ENCODE peak calls at places on chromosome 11, in four cellular contexts. E, A, Y and O are unnamed samples.
A peak's percentile ranks its signal among the peaks of the same experiment; 100 is the strongest.

GRCh38 chr11:65426839-65427690 is 4.5 kb downstream of the NEAT1 start:
- DNase-seq in E (no peak), A (no peak), Y (peak; percentile 36), O (no peak)

GRCh38 chr11:65900899-65901180 is 652 bp upstream of the FOSL1 start:
- DNase-seq in E (no peak), A (no peak), Y (no peak), O (no peak)

GRCh38 chr11:75673977-75674582 is 5.2 kb upstream of the MAP6 start:
- DNase-seq in E (no peak), A (peak; percentile 15), Y (peak; percentile 78), O (no peak)

GRCh38 chr11:133403900-133404299 is 128.4 kb downstream of the OPCML start:
- DNase-seq in E (peak; percentile 54), A (no peak), Y (no peak), O (no peak)

GRCh38 chr11:45794169-45794568 is 10.8 kb upstream of the SLC35C1 start:
- DNase-seq in E (no peak), A (no peak), Y (no peak), O (no peak)

GRCh38 chr11:95715777-95716241 is 73.8 kb downstream of the FAM76B start:
- DNase-seq in E (no peak), A (peak; percentile 3), Y (no peak), O (peak; percentile 89)

GRCh38 chr11:5291207-5291838 is 10.4 kb downstream of the OR51B4 start:
- DNase-seq in E (no peak), A (peak; percentile 7), Y (peak; percentile 71), O (no peak)

GRCh38 chr11:6656936-6657335 is 1.3 kb upstream of the DCHS1 start:
- DNase-seq in E (no peak), A (no peak), Y (no peak), O (no peak)

GRCh38 chr11:10005955-10006525 is 288.0 kb downstream of the SBF2 start:
- DNase-seq in E (no peak), A (no peak), Y (no peak), O (no peak)

GRCh38 chr11:121323208-121323607 is 30.6 kb downstream of the SC5D start:
- DNase-seq in E (no peak), A (no peak), Y (no peak), O (no peak)

GRCh38 chr11:102680945-102681344 is 24.6 kb downstream of the MMP27 start:
- DNase-seq in E (no peak), A (no peak), Y (no peak), O (no peak)

GRCh38 chr11:30991376-30991775 is 378.2 kb downstream of the DCDC1 start:
- DNase-seq in E (no peak), A (no peak), Y (no peak), O (no peak)

GRCh38 chr11:11239959-11240358 is 113.1 kb downstream of the CSNK2A3 start:
- DNase-seq in E (no peak), A (no peak), Y (no peak), O (no peak)

GRCh38 chr11:123475478-123475877 is 45.4 kb downstream of the GRAMD1B start:
- DNase-seq in E (no peak), A (no peak), Y (no peak), O (no peak)

GRCh38 chr11:102172127-102172848 is 62.0 kb downstream of the YAP1 start:
- DNase-seq in E (no peak), A (no peak), Y (no peak), O (no peak)

GRCh38 chr11:75380716-75381420 is 18.4 kb upstream of the RPS3 start:
- DNase-seq in E (no peak), A (peak; percentile 60), Y (no peak), O (no peak)

GRCh38 chr11:87353904-87354303 is 316.2 kb downstream of the TMEM135 start:
- DNase-seq in E (no peak), A (no peak), Y (no peak), O (no peak)

GRCh38 chr11:102204174-102204573 is 93.9 kb downstream of the YAP1 start:
- DNase-seq in E (no peak), A (no peak), Y (no peak), O (no peak)

GRCh38 chr11:131859811-131860210 is 489.4 kb downstream of the NTM start:
- DNase-seq in E (no peak), A (no peak), Y (no peak), O (no peak)

GRCh38 chr11:8227156-8228152 is 36.2 kb downstream of the LMO1 start:
- DNase-seq in E (no peak), A (no peak), Y (no peak), O (no peak)

GRCh38 chr11:86442827-86443226 is 68.1 kb downstream of the CCDC81 start:
- DNase-seq in E (no peak), A (no peak), Y (no peak), O (no peak)

GRCh38 chr11:102666331-102666957 is 39.1 kb downstream of the MMP27 start:
- DNase-seq in E (no peak), A (peak; percentile 46), Y (peak; percentile 49), O (no peak)

GRCh38 chr11:16891964-16892363 is 122.2 kb downstream of the PLEKHA7 start:
- DNase-seq in E (no peak), A (no peak), Y (no peak), O (no peak)

GRCh38 chr11:28296426-28296825 is 188.2 kb downstream of the METTL15 start:
- DNase-seq in E (no peak), A (no peak), Y (no peak), O (peak; percentile 8)

GRCh38 chr11:67666676-67667489 is 7.5 kb downstream of the ALDH3B2 start:
- DNase-seq in E (no peak), A (no peak), Y (no peak), O (no peak)

GRCh38 chr11:102476812-102477211 is 24.2 kb upstream of the TMEM123 start:
- DNase-seq in E (no peak), A (peak; percentile 95), Y (peak; percentile 43), O (no peak)

GRCh38 chr11:8268530-8269461 is 5.1 kb upstream of the LMO1 start:
- DNase-seq in E (peak; percentile 50), A (no peak), Y (no peak), O (no peak)

GRCh38 chr11:32562839-32563599 is 20.6 kb upstream of the EIF3M start:
- DNase-seq in E (no peak), A (no peak), Y (no peak), O (no peak)

GRCh38 chr11:31643831-31644230 is 134.3 kb downstream of the ELP4 start:
- DNase-seq in E (no peak), A (no peak), Y (no peak), O (no peak)

GRCh38 chr11:2215230-2215560 is 43.6 kb upstream of the TH start:
- DNase-seq in E (no peak), A (no peak), Y (peak; percentile 4), O (no peak)

GRCh38 chr11:62705880-62706831 is 1.1 kb downstream of the BSCL2 start:
- DNase-seq in E (peak; percentile 96), A (peak; percentile 83), Y (peak; percentile 96), O (peak; percentile 50)

GRCh38 chr11:68436985-68437926 is 23.3 kb upstream of the PPP6R3 start:
- DNase-seq in E (no peak), A (no peak), Y (peak; percentile 82), O (no peak)

GRCh38 chr11:3115321-3115720 is 49.8 kb downstream of the OSBPL5 start:
- DNase-seq in E (no peak), A (no peak), Y (no peak), O (no peak)

GRCh38 chr11:116606060-116606459 is 166.7 kb downstream of the BUD13 start:
- DNase-seq in E (no peak), A (no peak), Y (no peak), O (no peak)

GRCh38 chr11:72189448-72190250 is 2.3 kb upstream of the FOLR1 start:
- DNase-seq in E (no peak), A (no peak), Y (no peak), O (no peak)
- TF ChIP-seq TCF7 in E (no peak), A (no peak), Y (no peak), O (no peak)

GRCh38 chr11:34379081-34379480 is 21.3 kb upstream of the ABTB2 start:
- DNase-seq in E (no peak), A (no peak), Y (no peak), O (no peak)
- TF ChIP-seq TCF7 in E (no peak), A (no peak), Y (no peak), O (no peak)

DNA sequence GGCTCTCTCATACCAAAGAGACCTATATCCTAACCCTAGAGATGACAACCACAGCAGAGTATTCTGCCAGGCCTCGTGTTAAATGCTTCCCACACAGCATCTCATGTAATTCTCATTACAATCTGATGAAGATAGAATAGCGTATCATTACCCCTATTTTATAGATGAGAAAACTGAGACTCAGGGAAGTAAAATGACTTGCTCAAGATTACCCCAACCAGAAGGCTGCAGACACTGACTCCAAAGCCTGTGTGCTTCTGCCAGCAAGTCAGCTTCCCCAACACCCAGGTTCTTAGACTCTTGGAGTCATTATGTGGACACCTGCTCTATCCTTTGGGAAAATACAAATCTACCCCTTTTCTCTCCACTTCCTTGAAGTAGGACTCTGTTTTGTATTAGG is 23.6 kb upstream of the TSKU start:
- DNase-seq in E (no peak), A (no peak), Y (no peak), O (no peak)
- TF ChIP-seq TCF7 in E (no peak), A (no peak), Y (no peak), O (no peak)

GRCh38 chr11:1041471-1041870 is 5.0 kb upstream of the MUC6 start:
- DNase-seq in E (no peak), A (no peak), Y (no peak), O (no peak)

GRCh38 chr11:1044160-1044559 is 7.6 kb upstream of the MUC6 start:
- DNase-seq in E (no peak), A (no peak), Y (no peak), O (no peak)

GRCh38 chr11:1041936-1042608 is 5.6 kb upstream of the MUC6 start:
- DNase-seq in E (no peak), A (peak; percentile 35), Y (peak; percentile 66), O (no peak)

GRCh38 chr11:1043563-1044096 is 7.1 kb upstream of the MUC6 start:
- DNase-seq in E (no peak), A (no peak), Y (no peak), O (no peak)

GRCh38 chr11:1042626-1043562 is 6.4 kb upstream of the MUC6 start:
- DNase-seq in E (no peak), A (no peak), Y (no peak), O (no peak)
- TF ChIP-seq TCF7 in E (no peak), A (no peak), Y (no peak), O (no peak)

GRCh38 chr11:64053699-64054098 is 18.0 kb downstream of the FLRT1 start:
- DNase-seq in E (peak; percentile 74), A (no peak), Y (no peak), O (no peak)

GRCh38 chr11:64055077-64055476 is 19.3 kb downstream of the FLRT1 start:
- DNase-seq in E (no peak), A (no peak), Y (no peak), O (no peak)

GRCh38 chr11:64052938-64053622 is 17.3 kb downstream of the FLRT1 start:
- DNase-seq in E (no peak), A (no peak), Y (no peak), O (no peak)

GRCh38 chr11:64051297-64051696 is 15.6 kb downstream of the FLRT1 start:
- DNase-seq in E (no peak), A (no peak), Y (no peak), O (no peak)

GRCh38 chr11:64052436-64052835 is 16.7 kb downstream of the FLRT1 start:
- DNase-seq in E (no peak), A (no peak), Y (no peak), O (no peak)
- TF ChIP-seq TCF7 in E (no peak), A (no peak), Y (no peak), O (no peak)